ENCODE peak calls at places on chromosomes 5 and 9, in ten cellular contexts. V, L, T, J, M, C, F, K, U and D are unnamed samples. For H3K36me3, the result is how much of the 10 kb centered on the place peaks cover.

GRCh38 chr9:6149315-6149714 is 66.3 kb upstream of the IL33 start:
- DNase-seq in T (no peak), F (no peak), K (no peak), L (no peak), J (peak), U (no peak), M (no peak), C (no peak), V (no peak), D (no peak)

GRCh38 chr5:115377468-115378217 is 81.2 kb upstream of the CCDC112 start:
- DNase-seq in T (no peak), V (no peak), F (no peak), U (peak), K (peak), J (no peak), M (no peak), L (no peak), C (no peak), D (peak)

GRCh38 chr5:177023247-177023703 is 779 bp downstream of the ZNF346 start:
- DNase-seq in U (no peak), K (no peak), C (no peak), T (no peak), M (no peak), F (no peak), J (no peak), V (no peak), L (no peak), D (no peak)

GRCh38 chr9:16653491-16654407 is 216.7 kb downstream of the BNC2 start:
- DNase-seq in J (no peak), L (peak), V (no peak), C (no peak), M (no peak), F (no peak), U (no peak), T (no peak), K (no peak), D (no peak)

GRCh38 chr5:168951341-168951740 is 349.6 kb downstream of the SLIT3 start:
- DNase-seq in M (no peak), V (no peak), J (no peak), U (no peak), C (no peak), K (no peak), L (no peak), T (no peak), F (no peak), D (no peak)

GRCh38 chr9:96567203-96567700 is 52.4 kb downstream of the CDC14B start:
- DNase-seq in M (no peak), K (no peak), C (no peak), F (peak), V (no peak), T (no peak), L (no peak), J (no peak), U (no peak), D (no peak)

GRCh38 chr9:3962467-3962866 is 337.4 kb downstream of the GLIS3 start:
- DNase-seq in V (no peak), F (no peak), U (peak), T (no peak), C (no peak), M (no peak), K (peak), J (no peak), L (no peak), D (peak)

GRCh38 chr9:23543420-23543819 is 282.6 kb downstream of the ELAVL2 start:
- DNase-seq in C (no peak), V (no peak), J (no peak), T (no peak), L (no peak), F (no peak), U (peak), K (no peak), M (no peak), D (peak)

GRCh38 chr5:168165221-168165965 is 126.1 kb upstream of the WWC1 start:
- DNase-seq in M (no peak), L (peak), F (no peak), U (no peak), J (no peak), C (peak), T (no peak), V (no peak), K (no peak), D (no peak)

GRCh38 chr5:157710887-157711286 is 20.3 kb upstream of the THG1L start:
- DNase-seq in L (no peak), K (no peak), C (no peak), U (peak), M (no peak), F (no peak), J (no peak), T (no peak), V (no peak), D (peak)

GRCh38 chr9:1709347-1709746 is 305.8 kb upstream of the SMARCA2 start:
- DNase-seq in T (no peak), F (no peak), M (no peak), C (no peak), V (no peak), U (no peak), L (no peak), K (no peak), J (no peak), D (peak)

GRCh38 chr5:26847041-26847736 is 191.2 kb downstream of the CDH9 start:
- DNase-seq in V (no peak), U (no peak), T (no peak), L (no peak), F (no peak), K (peak), C (no peak), J (no peak), M (no peak), D (no peak)

GRCh38 chr9:136245194-136246150 is at the start of gene QSOX2:
- DNase-seq in M (peak), C (peak), J (peak), F (peak), L (peak), K (peak), T (peak), V (peak), U (peak), D (peak)

GRCh38 chr5:60410427-60410826 is 289.5 kb downstream of the DEPDC1B start:
- DNase-seq in T (no peak), V (no peak), F (no peak), K (peak), U (no peak), C (no peak), L (no peak), J (no peak), M (no peak), D (peak)

GRCh38 chr5:180640765-180641565 is 8.4 kb downstream of the FLT4 start:
- DNase-seq in K (no peak), U (no peak), J (no peak), F (peak), V (peak), L (no peak), T (no peak), M (peak), C (no peak), D (no peak)

GRCh38 chr5:41406944-41407343 is 103.5 kb downstream of the PLCXD3 start:
- DNase-seq in T (no peak), M (no peak), F (no peak), C (no peak), L (no peak), V (no peak), U (no peak), K (no peak), J (no peak), D (no peak)

GRCh38 chr9:91419222-91420191 is 4.1 kb downstream of the NFIL3 start:
- DNase-seq in J (peak), M (no peak), T (peak), V (peak), K (peak), F (no peak), C (no peak), U (peak), L (peak), D (peak)

GRCh38 chr5:125485003-125485641 is 738.7 kb upstream of the ZNF608 start:
- DNase-seq in J (no peak), U (peak), K (peak), V (no peak), C (no peak), T (no peak), L (peak), F (no peak), M (no peak), D (peak)

GRCh38 chr9:101451498-101451897 is 15.9 kb upstream of the ALDOB start:
- DNase-seq in M (no peak), C (no peak), T (no peak), J (no peak), F (no peak), V (no peak), U (no peak), L (no peak), K (no peak), D (no peak)

GRCh38 chr5:21685536-21685935 is 1167.6 kb downstream of the CDH12 start:
- DNase-seq in U (peak), V (no peak), F (no peak), C (no peak), M (no peak), T (no peak), K (no peak), L (no peak), J (no peak), D (peak)

GRCh38 chr5:74167206-74167929 is 473.2 kb downstream of the ENC1 start:
- DNase-seq in T (no peak), M (no peak), K (peak), V (no peak), J (no peak), U (peak), F (no peak), C (no peak), L (no peak), D (peak)

GRCh38 chr9:97357056-97357455 is 49.6 kb downstream of the CCDC180 start:
- DNase-seq in J (no peak), V (no peak), L (no peak), F (no peak), U (no peak), M (no peak), C (no peak), T (no peak), K (no peak), D (no peak)

GRCh38 chr9:249025-249424 is 34.4 kb downstream of the DOCK8 start:
- DNase-seq in F (no peak), U (no peak), M (no peak), L (no peak), V (no peak), J (no peak), T (no peak), C (no peak), K (no peak), D (peak)

GRCh38 chr9:86054695-86055094 is 44.7 kb downstream of the GOLM1 start:
- DNase-seq in V (no peak), M (peak), C (no peak), J (no peak), T (no peak), L (no peak), F (no peak), K (no peak), U (no peak), D (no peak)

GRCh38 chr9:105425817-105426433 is 21.9 kb upstream of the FSD1L start:
- DNase-seq in T (no peak), V (no peak), L (no peak), M (no peak), K (no peak), C (no peak), J (no peak), F (no peak), U (no peak), D (peak)

GRCh38 chr5:73031839-73032238 is 76.0 kb downstream of the FCHO2 start:
- DNase-seq in M (no peak), F (no peak), C (no peak), L (no peak), K (peak), J (peak), U (peak), T (no peak), V (no peak), D (peak)

GRCh38 chr9:9961934-9962333 is 650.9 kb downstream of the PTPRD start:
- DNase-seq in U (no peak), C (no peak), T (no peak), V (no peak), M (no peak), K (no peak), F (no peak), L (no peak), J (no peak), D (no peak)

GRCh38 chr5:75461679-75462078 is 49.8 kb downstream of the CERT1 start:
- DNase-seq in L (no peak), J (no peak), T (no peak), M (no peak), U (no peak), K (no peak), C (no peak), F (no peak), V (no peak), D (peak)

GRCh38 chr9:133023117-133023890 is 7.5 kb upstream of the GTF3C5 start:
- DNase-seq in V (no peak), K (no peak), F (no peak), T (peak), J (no peak), U (no peak), M (no peak), C (no peak), L (no peak), D (no peak)

GRCh38 chr5:55969956-55970355 is 24.8 kb downstream of the IL6ST start:
- DNase-seq in C (no peak), M (no peak), T (no peak), L (no peak), V (no peak), K (peak), U (peak), J (no peak), F (no peak), D (peak)

GRCh38 chr9:6877671-6878161 is 119.9 kb downstream of the KDM4C start:
- DNase-seq in L (no peak), T (no peak), M (no peak), V (no peak), C (no peak), K (peak), U (peak), J (no peak), F (no peak), D (peak)

GRCh38 chr5:52469835-52470234 is 317.9 kb upstream of the ITGA1 start:
- DNase-seq in L (no peak), J (no peak), F (no peak), U (no peak), C (no peak), K (no peak), M (no peak), T (no peak), V (no peak), D (no peak)

GRCh38 chr9:93648181-93648580 is 71.8 kb downstream of the PHF2 start:
- DNase-seq in K (no peak), F (peak), U (no peak), M (no peak), V (peak), L (no peak), T (no peak), C (no peak), J (peak), D (no peak)

GRCh38 chr5:57117601-57118000 is 56.3 kb upstream of the GPBP1 start:
- DNase-seq in C (no peak), K (no peak), T (no peak), L (no peak), M (no peak), F (no peak), U (no peak), J (no peak), V (no peak), D (no peak)

GRCh38 chr5:175658299-175659145 is 651 bp downstream of the HRH2 start:
- DNase-seq in U (no peak), T (peak), K (no peak), V (no peak), L (no peak), C (no peak), J (no peak), F (peak), M (no peak), D (no peak)
- H3K4me3 ChIP-seq in U (peak), T (peak), K (peak), V (peak), L (peak), C (peak), J (peak), F (peak), M (peak), D (no peak)

DNA sequence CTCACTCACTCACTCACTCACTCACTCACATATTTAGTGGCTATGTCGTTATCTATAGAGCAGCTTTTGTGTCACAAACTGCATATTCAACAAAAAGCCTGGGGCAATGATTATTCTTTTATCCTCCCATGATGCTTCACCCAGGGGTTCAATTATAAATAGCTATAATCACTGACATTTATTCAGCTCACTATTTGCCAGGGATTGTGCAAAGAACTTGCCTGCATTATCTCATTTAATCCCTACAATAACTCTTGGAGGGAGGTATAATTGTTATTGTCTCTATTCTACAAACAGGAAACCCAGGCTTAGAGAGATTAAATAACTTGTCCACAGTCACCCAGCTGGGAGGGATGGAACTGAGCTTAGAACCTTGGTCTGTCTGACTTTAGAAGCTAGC is 298.0 kb upstream of the MSX2 start:
- DNase-seq in F (no peak), U (no peak), T (no peak), J (no peak), M (no peak), K (no peak), V (no peak), C (no peak), L (no peak), D (no peak)
- H3K36me3 ChIP-seq in F (under half), U (under half), T (under half), J (under half), M (under half), K (under half), V (under half), C (under half), L (under half), D (under half)

DNA sequence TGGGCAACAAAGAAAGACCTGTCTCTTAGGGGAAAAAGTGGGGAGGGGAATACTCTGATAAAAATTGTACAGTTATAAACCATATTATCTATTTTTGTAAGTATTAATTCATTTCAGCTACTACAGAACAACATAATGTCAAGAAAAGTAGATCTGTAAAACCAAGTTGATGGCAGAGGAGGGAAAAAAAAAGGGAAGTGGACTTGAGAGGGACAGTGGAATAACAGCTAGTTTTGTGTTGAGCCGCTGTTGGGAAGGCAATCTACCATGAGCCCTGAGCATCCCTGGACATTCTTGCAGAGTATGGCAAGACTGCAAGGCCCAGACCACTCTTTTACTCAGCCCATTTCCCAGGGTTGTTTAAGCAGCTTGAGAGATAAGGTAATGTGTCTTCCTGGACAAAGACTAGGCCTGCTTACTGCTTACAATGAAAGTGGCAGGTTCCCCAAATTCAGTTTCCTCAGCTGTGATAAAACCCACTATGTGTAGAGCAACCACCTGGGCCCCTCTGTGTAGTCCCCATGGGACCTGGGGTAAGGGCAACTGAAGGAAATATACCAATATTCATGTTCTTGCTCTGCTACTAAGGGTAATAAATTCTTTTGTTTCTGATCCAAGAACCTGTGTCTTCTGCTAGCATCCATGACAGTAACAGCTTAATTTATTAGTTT is 25.0 kb downstream of the CEP120 start:
- DNase-seq in V (no peak), F (no peak), K (no peak), T (no peak), M (no peak), U (no peak), J (no peak), L (no peak), C (no peak), D (no peak)
- H3K4me3 ChIP-seq in V (no peak), F (no peak), K (no peak), T (no peak), M (no peak), U (no peak), J (no peak), L (no peak), C (no peak), D (no peak)

DNA sequence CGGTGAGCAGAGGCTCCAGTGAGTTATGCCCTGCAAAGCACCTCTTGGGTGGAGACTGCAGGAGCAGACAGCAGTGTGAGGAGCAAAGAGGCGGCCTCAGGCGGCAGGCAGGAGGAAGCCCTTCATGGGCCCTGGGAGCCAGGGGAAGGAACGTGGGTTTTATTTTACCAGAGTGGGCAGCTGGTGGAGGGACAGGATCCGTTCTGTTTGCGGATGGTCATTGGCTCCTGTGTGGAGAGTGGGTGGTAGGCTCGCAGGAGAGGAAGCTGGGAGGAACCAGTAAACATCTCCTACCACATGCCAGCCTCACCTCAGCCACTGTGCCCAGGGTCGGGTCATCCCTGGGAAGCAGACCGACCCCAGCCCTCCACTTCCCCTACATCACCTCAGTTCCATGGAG is 24.4 kb downstream of the HNRNPH1 start:
- DNase-seq in K (no peak), T (no peak), F (no peak), M (peak), V (peak), C (no peak), J (no peak), L (no peak), U (no peak), D (no peak)
- H3K36me3 ChIP-seq in K (half or more), T (half or more), F (under half), M (half or more), V (half or more), C (half or more), J (half or more), L (under half), U (under half), D (under half)

DNA sequence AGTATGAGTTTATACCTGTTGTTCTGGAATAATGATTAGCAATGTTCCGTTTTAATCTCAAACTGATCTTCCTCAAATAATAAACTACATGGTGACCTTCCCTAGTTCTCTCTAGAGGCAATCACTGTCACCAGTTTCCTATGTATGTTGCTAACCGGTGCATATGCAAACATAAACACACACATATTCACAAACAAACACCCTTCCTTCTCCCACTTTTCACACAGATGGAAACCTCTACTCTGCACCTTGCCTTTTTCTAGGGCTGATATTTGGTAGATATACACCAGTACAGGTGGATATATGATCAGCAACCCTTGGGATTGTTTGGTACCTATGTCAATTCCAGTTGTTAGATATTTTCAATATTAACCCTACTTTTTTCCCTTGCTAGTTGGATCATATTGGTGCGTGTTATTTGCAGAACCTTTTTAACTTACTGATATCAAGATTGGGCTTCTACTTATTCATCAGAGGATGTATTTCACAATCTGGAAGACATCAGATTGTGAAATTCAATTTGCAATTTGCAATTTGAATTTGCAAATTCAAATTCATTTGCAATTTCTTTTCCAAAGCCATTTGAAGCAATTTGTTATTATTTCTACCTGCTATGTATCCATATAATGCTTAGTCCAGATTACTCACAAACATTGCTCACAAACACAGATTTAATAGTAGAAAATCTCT is 12.6 kb downstream of the FYB1 start:
- DNase-seq in K (no peak), J (no peak), L (no peak), C (no peak), U (no peak), V (no peak), F (no peak), T (no peak), M (no peak), D (no peak)
- H3K4me3 ChIP-seq in K (no peak), J (no peak), L (no peak), C (no peak), U (no peak), V (no peak), F (no peak), T (no peak), M (no peak), D (no peak)

GRCh38 chr5:9529041-9529480 is 16.8 kb downstream of the SEMA5A start:
- DNase-seq in C (no peak), M (no peak), L (no peak), F (peak), K (no peak), V (no peak), U (no peak), J (peak), T (no peak), D (no peak)
- H3K36me3 ChIP-seq in C (under half), M (under half), L (under half), F (under half), K (under half), V (under half), U (under half), J (under half), T (under half), D (under half)